ENCODE peak calls at places on chromosomes 3 and 15, in ten cellular contexts. One of them, this sample, is unnamed.
A peak's percentile ranks its signal among the peaks of the same experiment; 100 is the strongest.

GRCh38 chr3:121869731-121870130 is 24.5 kb upstream of the SLC15A2 start:
- DNase-seq in heart right ventricle: no peak
- DNase-seq in body of pancreas: no peak
- DNase-seq in Peyer's patch: no peak
- DNase-seq in ovary: no peak
- DNase-seq in pancreas: no peak
- DNase-seq in HCT116: no peak
- DNase-seq in fibroblast of lung: no peak
- DNase-seq in left lung: no peak
- DNase-seq in lower lobe of right lung: no peak
- DNase-seq in this sample: no peak

GRCh38 chr15:79595271-79595670 is 163.1 kb downstream of the MINAR1 start:
- DNase-seq in pancreas: no peak
- DNase-seq in left lung: no peak
- DNase-seq in fibroblast of lung: no peak
- DNase-seq in ovary: no peak
- DNase-seq in HCT116: no peak
- DNase-seq in heart right ventricle: no peak
- DNase-seq in Peyer's patch: no peak
- DNase-seq in lower lobe of right lung: no peak
- DNase-seq in body of pancreas: no peak
- DNase-seq in this sample: no peak

GRCh38 chr3:36933540-36934296 is 11.1 kb downstream of the TRANK1 start:
- DNase-seq in ovary: no peak
- DNase-seq in left lung: no peak
- DNase-seq in pancreas: no peak
- DNase-seq in HCT116: no peak
- DNase-seq in heart right ventricle: no peak
- DNase-seq in lower lobe of right lung: no peak
- DNase-seq in body of pancreas: no peak
- DNase-seq in Peyer's patch: no peak
- DNase-seq in fibroblast of lung: no peak
- DNase-seq in this sample: no peak

GRCh38 chr3:12194669-12195161 is 36.0 kb upstream of the TIMP4 start:
- DNase-seq in left lung: no peak
- DNase-seq in lower lobe of right lung: no peak
- DNase-seq in ovary: no peak
- DNase-seq in HCT116: peak; percentile 86
- DNase-seq in pancreas: no peak
- DNase-seq in heart right ventricle: no peak
- DNase-seq in body of pancreas: no peak
- DNase-seq in fibroblast of lung: peak; percentile 87
- DNase-seq in Peyer's patch: no peak
- DNase-seq in this sample: no peak

GRCh38 chr3:169383770-169384169 is 279.7 kb downstream of the MECOM start:
- DNase-seq in body of pancreas: no peak
- DNase-seq in lower lobe of right lung: no peak
- DNase-seq in ovary: no peak
- DNase-seq in heart right ventricle: no peak
- DNase-seq in left lung: no peak
- DNase-seq in HCT116: no peak
- DNase-seq in fibroblast of lung: no peak
- DNase-seq in pancreas: no peak
- DNase-seq in Peyer's patch: no peak
- DNase-seq in this sample: no peak

GRCh38 chr3:158103956-158104338 is 2.3 kb downstream of the SHOX2 start:
- DNase-seq in body of pancreas: no peak
- DNase-seq in left lung: peak; percentile 64
- DNase-seq in fibroblast of lung: no peak
- DNase-seq in lower lobe of right lung: no peak
- DNase-seq in heart right ventricle: no peak
- DNase-seq in Peyer's patch: no peak
- DNase-seq in HCT116: no peak
- DNase-seq in ovary: no peak
- DNase-seq in pancreas: no peak
- DNase-seq in this sample: no peak

GRCh38 chr15:35743320-35743719 is 197.4 kb upstream of the DPH6 start:
- DNase-seq in ovary: no peak
- DNase-seq in left lung: no peak
- DNase-seq in Peyer's patch: no peak
- DNase-seq in body of pancreas: no peak
- DNase-seq in lower lobe of right lung: no peak
- DNase-seq in pancreas: no peak
- DNase-seq in fibroblast of lung: no peak
- DNase-seq in heart right ventricle: no peak
- DNase-seq in HCT116: no peak
- DNase-seq in this sample: no peak

GRCh38 chr3:157606392-157607197 is 103.4 kb upstream of the VEPH1 start:
- DNase-seq in lower lobe of right lung: peak; percentile 56
- DNase-seq in fibroblast of lung: peak; percentile 68
- DNase-seq in pancreas: peak; percentile 26
- DNase-seq in HCT116: peak; percentile 54
- DNase-seq in body of pancreas: peak; percentile 63
- DNase-seq in left lung: peak; percentile 71
- DNase-seq in Peyer's patch: peak; percentile 25
- DNase-seq in heart right ventricle: peak; percentile 46
- DNase-seq in ovary: peak; percentile 24
- DNase-seq in this sample: peak; percentile 48

GRCh38 chr15:44289352-44289790 is 852 bp downstream of the GOLM2 start:
- DNase-seq in left lung: no peak
- DNase-seq in ovary: no peak
- DNase-seq in HCT116: no peak
- DNase-seq in fibroblast of lung: peak; percentile 14
- DNase-seq in body of pancreas: no peak
- DNase-seq in heart right ventricle: no peak
- DNase-seq in lower lobe of right lung: no peak
- DNase-seq in pancreas: no peak
- DNase-seq in Peyer's patch: no peak
- DNase-seq in this sample: no peak

GRCh38 chr3:30623375-30623774 is 17.0 kb downstream of the TGFBR2 start:
- DNase-seq in Peyer's patch: no peak
- DNase-seq in lower lobe of right lung: no peak
- DNase-seq in fibroblast of lung: no peak
- DNase-seq in body of pancreas: no peak
- DNase-seq in heart right ventricle: no peak
- DNase-seq in pancreas: no peak
- DNase-seq in ovary: no peak
- DNase-seq in HCT116: no peak
- DNase-seq in left lung: no peak
- DNase-seq in this sample: no peak

DNA sequence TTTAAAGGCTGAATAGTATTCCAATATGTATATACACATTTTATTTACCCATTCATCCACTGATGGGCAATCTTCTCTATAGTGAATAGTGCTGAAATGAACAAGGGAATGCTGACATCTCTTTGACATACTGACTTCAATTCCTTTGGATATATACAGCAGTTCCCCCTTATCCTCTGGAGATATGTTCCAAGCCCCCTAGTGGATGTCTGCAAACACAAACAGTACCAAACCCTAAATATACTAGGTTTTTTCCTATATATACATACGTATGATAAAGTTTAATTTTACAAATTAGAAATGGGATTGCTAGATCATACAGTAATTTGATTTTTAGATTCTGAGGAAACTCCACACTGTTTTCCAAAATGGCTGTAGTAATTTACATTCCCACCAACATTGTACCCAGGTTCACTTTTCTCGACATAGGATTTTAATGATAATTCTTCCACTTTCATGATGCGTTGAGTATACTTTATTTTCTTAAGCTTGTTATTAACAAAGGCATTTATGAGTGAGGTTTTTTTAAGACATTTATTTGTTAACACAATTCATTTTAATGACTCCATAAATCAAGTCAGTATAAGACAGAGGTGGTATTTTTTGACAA is 38.2 kb downstream of the VPS13C start:
- DNase-seq in Peyer's patch: no peak
- DNase-seq in lower lobe of right lung: no peak
- DNase-seq in heart right ventricle: no peak
- DNase-seq in pancreas: no peak
- DNase-seq in ovary: no peak
- DNase-seq in fibroblast of lung: no peak
- DNase-seq in body of pancreas: no peak
- DNase-seq in left lung: no peak
- DNase-seq in HCT116: peak; percentile 3
- DNase-seq in this sample: no peak
- TF ChIP-seq CTCF in Peyer's patch: peak; percentile 17
- TF ChIP-seq CTCF in lower lobe of right lung: no peak
- TF ChIP-seq CTCF in heart right ventricle: no peak
- TF ChIP-seq CTCF in pancreas: no peak
- TF ChIP-seq CTCF in ovary: no peak
- TF ChIP-seq CTCF in fibroblast of lung: peak; percentile 41
- TF ChIP-seq CTCF in body of pancreas: no peak
- TF ChIP-seq CTCF in left lung: peak; percentile 19
- TF ChIP-seq CTCF in HCT116: peak; percentile 68
- TF ChIP-seq CTCF in this sample: no peak

GRCh38 chr15:84601555-84601838 is 688 bp downstream of the ZSCAN2 start:
- DNase-seq in heart right ventricle: no peak
- DNase-seq in ovary: no peak
- DNase-seq in left lung: no peak
- DNase-seq in pancreas: no peak
- DNase-seq in lower lobe of right lung: no peak
- DNase-seq in body of pancreas: no peak
- DNase-seq in fibroblast of lung: no peak
- DNase-seq in HCT116: no peak
- DNase-seq in Peyer's patch: no peak
- DNase-seq in this sample: no peak
- H3K27ac ChIP-seq in heart right ventricle: no peak overlapping the region
- H3K27ac ChIP-seq in ovary: no peak overlapping the region
- H3K27ac ChIP-seq in left lung: no peak overlapping the region
- H3K27ac ChIP-seq in pancreas: peak overlapping the region; percentile 85
- H3K27ac ChIP-seq in lower lobe of right lung: no peak overlapping the region
- H3K27ac ChIP-seq in body of pancreas: peak overlapping the region; percentile 86
- H3K27ac ChIP-seq in fibroblast of lung: peak overlapping the region; percentile 60
- H3K27ac ChIP-seq in HCT116: no peak overlapping the region
- H3K27ac ChIP-seq in Peyer's patch: no peak overlapping the region
- H3K27ac ChIP-seq in this sample: peak overlapping the region; percentile 58

GRCh38 chr3:71062920-71063767 is 520.4 kb downstream of the FOXP1 start:
- DNase-seq in Peyer's patch: no peak
- DNase-seq in lower lobe of right lung: no peak
- DNase-seq in heart right ventricle: no peak
- DNase-seq in pancreas: no peak
- DNase-seq in ovary: no peak
- DNase-seq in HCT116: no peak
- DNase-seq in fibroblast of lung: peak; percentile 62
- DNase-seq in body of pancreas: no peak
- DNase-seq in left lung: no peak
- DNase-seq in this sample: no peak
- H3K4me3 ChIP-seq in Peyer's patch: peak overlapping the region; percentile 79
- H3K4me3 ChIP-seq in lower lobe of right lung: peak overlapping the region; percentile 65
- H3K4me3 ChIP-seq in heart right ventricle: peak overlapping the region; percentile 73
- H3K4me3 ChIP-seq in pancreas: peak overlapping the region; percentile 58
- H3K4me3 ChIP-seq in ovary: peak overlapping the region; percentile 67
- H3K4me3 ChIP-seq in HCT116: no peak overlapping the region
- H3K4me3 ChIP-seq in fibroblast of lung: peak overlapping the region; percentile 72
- H3K4me3 ChIP-seq in body of pancreas: no peak overlapping the region
- H3K4me3 ChIP-seq in left lung: peak overlapping the region; percentile 46
- H3K4me3 ChIP-seq in this sample: peak overlapping the region; percentile 91

GRCh38 chr3:159586587-159587202 is 401.9 kb upstream of the IL12A start:
- DNase-seq in ovary: no peak
- DNase-seq in pancreas: no peak
- DNase-seq in fibroblast of lung: peak; percentile 37
- DNase-seq in HCT116: peak; percentile 29
- DNase-seq in left lung: no peak
- DNase-seq in heart right ventricle: no peak
- DNase-seq in lower lobe of right lung: no peak
- DNase-seq in body of pancreas: no peak
- DNase-seq in Peyer's patch: no peak
- DNase-seq in this sample: no peak

DNA sequence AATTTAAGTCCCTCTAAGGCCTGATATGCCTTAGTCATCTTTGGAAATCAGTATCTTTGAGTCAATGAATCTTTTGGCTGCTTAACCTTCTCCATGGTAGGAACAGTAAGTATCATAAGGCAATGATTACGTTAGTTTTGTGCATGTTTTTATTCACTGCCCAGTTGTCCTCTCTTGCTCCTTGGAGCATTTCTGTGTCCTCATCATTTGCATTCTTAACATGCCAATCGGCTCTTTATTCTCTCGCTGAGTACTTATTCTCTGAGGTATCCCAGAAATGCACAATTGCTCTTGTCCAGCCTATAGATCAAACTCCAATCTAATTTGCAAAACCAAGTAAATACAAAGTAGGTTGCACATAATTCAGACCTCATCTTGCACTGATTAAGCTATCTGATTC is 405.0 kb upstream of the IL12A start:
- DNase-seq in ovary: no peak
- DNase-seq in HCT116: no peak
- DNase-seq in pancreas: no peak
- DNase-seq in body of pancreas: no peak
- DNase-seq in fibroblast of lung: no peak
- DNase-seq in left lung: no peak
- DNase-seq in heart right ventricle: no peak
- DNase-seq in lower lobe of right lung: no peak
- DNase-seq in Peyer's patch: no peak
- DNase-seq in this sample: no peak
- TF ChIP-seq CTCF in ovary: no peak
- TF ChIP-seq CTCF in HCT116: no peak
- TF ChIP-seq CTCF in pancreas: no peak
- TF ChIP-seq CTCF in body of pancreas: no peak
- TF ChIP-seq CTCF in fibroblast of lung: no peak
- TF ChIP-seq CTCF in left lung: no peak
- TF ChIP-seq CTCF in heart right ventricle: no peak
- TF ChIP-seq CTCF in lower lobe of right lung: no peak
- TF ChIP-seq CTCF in Peyer's patch: no peak
- TF ChIP-seq CTCF in this sample: no peak

GRCh38 chr15:40930430-40931299 is 1.5 kb downstream of the DLL4 start:
- DNase-seq in heart right ventricle: peak; percentile 88
- DNase-seq in body of pancreas: peak; percentile 42
- DNase-seq in fibroblast of lung: no peak
- DNase-seq in left lung: peak; percentile 82
- DNase-seq in Peyer's patch: no peak
- DNase-seq in HCT116: peak; percentile 70
- DNase-seq in ovary: peak; percentile 49
- DNase-seq in pancreas: no peak
- DNase-seq in lower lobe of right lung: peak; percentile 69
- DNase-seq in this sample: peak; percentile 41
- H3K27ac ChIP-seq in heart right ventricle: peak overlapping the region; percentile 85
- H3K27ac ChIP-seq in body of pancreas: peak overlapping the region; percentile 24
- H3K27ac ChIP-seq in fibroblast of lung: no peak overlapping the region
- H3K27ac ChIP-seq in left lung: peak overlapping the region; percentile 70
- H3K27ac ChIP-seq in Peyer's patch: peak overlapping the region; percentile 72
- H3K27ac ChIP-seq in HCT116: no peak overlapping the region
- H3K27ac ChIP-seq in ovary: no peak overlapping the region
- H3K27ac ChIP-seq in pancreas: no peak overlapping the region
- H3K27ac ChIP-seq in lower lobe of right lung: peak overlapping the region; percentile 60
- H3K27ac ChIP-seq in this sample: no peak overlapping the region

DNA sequence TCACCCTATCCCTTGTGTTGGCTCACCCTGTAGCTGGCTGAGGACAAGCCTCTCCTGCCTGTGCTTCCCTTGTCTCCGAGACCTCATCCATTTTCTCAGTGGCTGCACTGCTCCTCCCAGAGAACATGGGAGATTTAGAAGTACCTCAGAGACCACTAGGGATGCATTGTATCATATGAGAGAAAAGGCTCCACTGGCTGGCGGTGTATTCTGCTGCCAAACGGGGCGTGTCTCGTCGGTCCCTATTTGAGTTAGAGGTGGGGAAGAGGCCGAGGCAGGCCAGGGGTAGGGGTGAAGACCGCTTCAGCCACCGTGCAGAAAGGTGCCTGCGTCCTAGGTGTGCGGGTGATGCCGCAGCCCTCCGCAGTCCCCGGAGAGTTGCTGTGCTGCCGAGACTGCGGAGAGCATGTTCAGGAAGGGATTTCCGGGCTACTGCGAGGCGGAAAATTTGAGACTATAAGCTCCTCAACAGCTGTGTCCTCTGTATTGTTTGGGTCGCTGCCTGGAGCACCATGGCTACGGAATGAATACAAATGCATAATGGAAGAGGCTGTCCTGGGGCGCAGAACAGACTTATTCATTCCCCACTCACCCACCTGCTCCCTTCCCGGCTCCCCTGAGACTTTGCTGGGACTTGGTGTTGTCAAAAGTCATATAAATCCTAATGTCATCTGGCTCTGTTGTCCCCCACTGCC is 43.9 kb downstream of the SPSB4 start:
- DNase-seq in ovary: peak; percentile 73
- DNase-seq in fibroblast of lung: peak; percentile 51
- DNase-seq in pancreas: peak; percentile 48
- DNase-seq in body of pancreas: peak; percentile 73
- DNase-seq in Peyer's patch: peak; percentile 20
- DNase-seq in heart right ventricle: peak; percentile 93
- DNase-seq in HCT116: no peak
- DNase-seq in lower lobe of right lung: no peak
- DNase-seq in left lung: no peak
- DNase-seq in this sample: no peak
- H3K4me3 ChIP-seq in ovary: no peak overlapping the region
- H3K4me3 ChIP-seq in fibroblast of lung: peak overlapping the region; percentile 22
- H3K4me3 ChIP-seq in pancreas: no peak overlapping the region
- H3K4me3 ChIP-seq in body of pancreas: no peak overlapping the region
- H3K4me3 ChIP-seq in Peyer's patch: peak overlapping the region; percentile 31
- H3K4me3 ChIP-seq in heart right ventricle: peak overlapping the region; percentile 31
- H3K4me3 ChIP-seq in HCT116: no peak overlapping the region
- H3K4me3 ChIP-seq in lower lobe of right lung: no peak overlapping the region
- H3K4me3 ChIP-seq in left lung: no peak overlapping the region
- H3K4me3 ChIP-seq in this sample: no peak overlapping the region

This sample was measured in CD8-positive, alpha-beta T cell.